ENCODE peak calls at places on chromosomes 13 and 19, in nine cellular contexts. One of them, this sample, is unnamed.

GRCh38 chr19:51476164-51476563 is 2.2 kb upstream of the CEACAM18 start:
- DNase-seq in lower leg skin: no peak
- DNase-seq in NCI-H187: no peak
- DNase-seq in activated CD8-positive, alpha-beta memory T cell treated with anti-CD3 and anti-CD28 coated beads, Interleukin-2, amount 50 U/mL, for 48 hours: no peak
- DNase-seq in NCI-H2029: no peak
- DNase-seq in stimulated activated CD4-positive, alpha-beta T cell treated with anti-CD3 and anti-CD28 coated beads, Interleukin-2, amount 100 ng/mL, for 48 hours: no peak
- DNase-seq in stimulated activated naive CD4-positive, alpha-beta T cell: no peak
- DNase-seq in fibroblast of mammary gland: no peak
- DNase-seq in fibroblast of pulmonary artery: no peak
- DNase-seq in this sample: no peak

GRCh38 chr19:5837768-5838364 is 1.6 kb downstream of the FUT6 start:
- DNase-seq in fibroblast of mammary gland: no peak
- DNase-seq in lower leg skin: no peak
- DNase-seq in NCI-H187: no peak
- DNase-seq in activated CD8-positive, alpha-beta memory T cell treated with anti-CD3 and anti-CD28 coated beads, Interleukin-2, amount 50 U/mL, for 48 hours: no peak
- DNase-seq in stimulated activated CD4-positive, alpha-beta T cell treated with anti-CD3 and anti-CD28 coated beads, Interleukin-2, amount 100 ng/mL, for 48 hours: no peak
- DNase-seq in fibroblast of pulmonary artery: no peak
- DNase-seq in stimulated activated naive CD4-positive, alpha-beta T cell: no peak
- DNase-seq in NCI-H2029: no peak
- DNase-seq in this sample: no peak

GRCh38 chr19:58054792-58055482 is 4.1 kb upstream of the ZNF135 start:
- DNase-seq in NCI-H187: no peak
- DNase-seq in NCI-H2029: no peak
- DNase-seq in stimulated activated CD4-positive, alpha-beta T cell treated with anti-CD3 and anti-CD28 coated beads, Interleukin-2, amount 100 ng/mL, for 48 hours: no peak
- DNase-seq in fibroblast of pulmonary artery: peak
- DNase-seq in stimulated activated naive CD4-positive, alpha-beta T cell: no peak
- DNase-seq in activated CD8-positive, alpha-beta memory T cell treated with anti-CD3 and anti-CD28 coated beads, Interleukin-2, amount 50 U/mL, for 48 hours: no peak
- DNase-seq in lower leg skin: no peak
- DNase-seq in fibroblast of mammary gland: peak
- DNase-seq in this sample: no peak

GRCh38 chr13:45773236-45773635 is 71.1 kb downstream of the CBY2 start:
- DNase-seq in activated CD8-positive, alpha-beta memory T cell treated with anti-CD3 and anti-CD28 coated beads, Interleukin-2, amount 50 U/mL, for 48 hours: no peak
- DNase-seq in fibroblast of pulmonary artery: no peak
- DNase-seq in NCI-H2029: no peak
- DNase-seq in lower leg skin: no peak
- DNase-seq in stimulated activated naive CD4-positive, alpha-beta T cell: no peak
- DNase-seq in stimulated activated CD4-positive, alpha-beta T cell treated with anti-CD3 and anti-CD28 coated beads, Interleukin-2, amount 100 ng/mL, for 48 hours: no peak
- DNase-seq in NCI-H187: no peak
- DNase-seq in fibroblast of mammary gland: peak
- DNase-seq in this sample: no peak

GRCh38 chr19:6773323-6773931 is 919 bp downstream of the VAV1 start:
- DNase-seq in stimulated activated CD4-positive, alpha-beta T cell treated with anti-CD3 and anti-CD28 coated beads, Interleukin-2, amount 100 ng/mL, for 48 hours: peak
- DNase-seq in fibroblast of mammary gland: no peak
- DNase-seq in activated CD8-positive, alpha-beta memory T cell treated with anti-CD3 and anti-CD28 coated beads, Interleukin-2, amount 50 U/mL, for 48 hours: peak
- DNase-seq in NCI-H2029: no peak
- DNase-seq in NCI-H187: no peak
- DNase-seq in fibroblast of pulmonary artery: no peak
- DNase-seq in lower leg skin: no peak
- DNase-seq in stimulated activated naive CD4-positive, alpha-beta T cell: peak
- DNase-seq in this sample: no peak

GRCh38 chr13:77595166-77595810 is 59.8 kb downstream of the SCEL start:
- DNase-seq in NCI-H2029: no peak
- DNase-seq in stimulated activated naive CD4-positive, alpha-beta T cell: no peak
- DNase-seq in lower leg skin: no peak
- DNase-seq in NCI-H187: no peak
- DNase-seq in stimulated activated CD4-positive, alpha-beta T cell treated with anti-CD3 and anti-CD28 coated beads, Interleukin-2, amount 100 ng/mL, for 48 hours: no peak
- DNase-seq in fibroblast of mammary gland: peak
- DNase-seq in activated CD8-positive, alpha-beta memory T cell treated with anti-CD3 and anti-CD28 coated beads, Interleukin-2, amount 50 U/mL, for 48 hours: no peak
- DNase-seq in fibroblast of pulmonary artery: no peak
- DNase-seq in this sample: no peak

GRCh38 chr13:113552079-113552478 is 32.5 kb upstream of the TFDP1 start:
- DNase-seq in NCI-H2029: no peak
- DNase-seq in activated CD8-positive, alpha-beta memory T cell treated with anti-CD3 and anti-CD28 coated beads, Interleukin-2, amount 50 U/mL, for 48 hours: peak
- DNase-seq in stimulated activated naive CD4-positive, alpha-beta T cell: no peak
- DNase-seq in lower leg skin: no peak
- DNase-seq in fibroblast of pulmonary artery: no peak
- DNase-seq in fibroblast of mammary gland: no peak
- DNase-seq in stimulated activated CD4-positive, alpha-beta T cell treated with anti-CD3 and anti-CD28 coated beads, Interleukin-2, amount 100 ng/mL, for 48 hours: no peak
- DNase-seq in NCI-H187: no peak
- DNase-seq in this sample: peak

GRCh38 chr19:8922591-8922990 is 87.6 kb downstream of the MUC16 start:
- DNase-seq in lower leg skin: no peak
- DNase-seq in NCI-H2029: no peak
- DNase-seq in stimulated activated naive CD4-positive, alpha-beta T cell: no peak
- DNase-seq in fibroblast of mammary gland: no peak
- DNase-seq in stimulated activated CD4-positive, alpha-beta T cell treated with anti-CD3 and anti-CD28 coated beads, Interleukin-2, amount 100 ng/mL, for 48 hours: no peak
- DNase-seq in activated CD8-positive, alpha-beta memory T cell treated with anti-CD3 and anti-CD28 coated beads, Interleukin-2, amount 50 U/mL, for 48 hours: no peak
- DNase-seq in fibroblast of pulmonary artery: no peak
- DNase-seq in NCI-H187: no peak
- DNase-seq in this sample: no peak

GRCh38 chr13:101700598-101700997 is 248.1 kb downstream of the ITGBL1 start:
- DNase-seq in stimulated activated CD4-positive, alpha-beta T cell treated with anti-CD3 and anti-CD28 coated beads, Interleukin-2, amount 100 ng/mL, for 48 hours: no peak
- DNase-seq in activated CD8-positive, alpha-beta memory T cell treated with anti-CD3 and anti-CD28 coated beads, Interleukin-2, amount 50 U/mL, for 48 hours: no peak
- DNase-seq in lower leg skin: peak
- DNase-seq in fibroblast of pulmonary artery: peak
- DNase-seq in fibroblast of mammary gland: peak
- DNase-seq in NCI-H2029: no peak
- DNase-seq in stimulated activated naive CD4-positive, alpha-beta T cell: no peak
- DNase-seq in NCI-H187: no peak
- DNase-seq in this sample: no peak

GRCh38 chr19:30686252-30686762 is 314.1 kb downstream of the ZNF536 start:
- DNase-seq in fibroblast of mammary gland: peak
- DNase-seq in stimulated activated naive CD4-positive, alpha-beta T cell: no peak
- DNase-seq in lower leg skin: no peak
- DNase-seq in fibroblast of pulmonary artery: peak
- DNase-seq in stimulated activated CD4-positive, alpha-beta T cell treated with anti-CD3 and anti-CD28 coated beads, Interleukin-2, amount 100 ng/mL, for 48 hours: no peak
- DNase-seq in NCI-H187: no peak
- DNase-seq in activated CD8-positive, alpha-beta memory T cell treated with anti-CD3 and anti-CD28 coated beads, Interleukin-2, amount 50 U/mL, for 48 hours: no peak
- DNase-seq in NCI-H2029: no peak
- DNase-seq in this sample: no peak

GRCh38 chr19:11692127-11692790 is 46.5 kb downstream of the ZNF823 start:
- DNase-seq in NCI-H187: no peak
- DNase-seq in stimulated activated naive CD4-positive, alpha-beta T cell: no peak
- DNase-seq in lower leg skin: no peak
- DNase-seq in activated CD8-positive, alpha-beta memory T cell treated with anti-CD3 and anti-CD28 coated beads, Interleukin-2, amount 50 U/mL, for 48 hours: no peak
- DNase-seq in fibroblast of mammary gland: no peak
- DNase-seq in fibroblast of pulmonary artery: no peak
- DNase-seq in stimulated activated CD4-positive, alpha-beta T cell treated with anti-CD3 and anti-CD28 coated beads, Interleukin-2, amount 100 ng/mL, for 48 hours: no peak
- DNase-seq in NCI-H2029: no peak
- DNase-seq in this sample: no peak